ENCODE peak calls at places on chromosome 13, in five cellular contexts. One of them, this sample, is unnamed. For H3K4me1, the result is how much of the 10 kb centered on the place peaks cover.

GRCh38 chr13:108575430-108575829 is 54.0 kb upstream of the MYO16 start:
- ATAC-seq in upper lobe of left lung: no peak
- ATAC-seq in GM12878: peak
- ATAC-seq in HCT116: no peak
- ATAC-seq in HepG2: no peak
- ATAC-seq in this sample: no peak

GRCh38 chr13:30654430-30654829 is 36.7 kb downstream of the USPL1 start:
- ATAC-seq in upper lobe of left lung: no peak
- ATAC-seq in GM12878: peak
- ATAC-seq in HCT116: no peak
- ATAC-seq in HepG2: no peak
- ATAC-seq in this sample: no peak

GRCh38 chr13:46598820-46599180 is 45.8 kb downstream of the LRCH1 start:
- ATAC-seq in upper lobe of left lung: no peak
- ATAC-seq in GM12878: peak
- ATAC-seq in HCT116: no peak
- ATAC-seq in HepG2: no peak
- ATAC-seq in this sample: no peak

GRCh38 chr13:33730147-33730546 is 87.8 kb upstream of the RFC3 start:
- ATAC-seq in upper lobe of left lung: peak
- ATAC-seq in GM12878: peak
- ATAC-seq in HCT116: no peak
- ATAC-seq in HepG2: no peak
- ATAC-seq in this sample: peak

GRCh38 chr13:46392967-46393366 is 5.9 kb upstream of the RUBCNL start:
- ATAC-seq in upper lobe of left lung: no peak
- ATAC-seq in GM12878: peak
- ATAC-seq in HCT116: no peak
- ATAC-seq in HepG2: no peak
- ATAC-seq in this sample: no peak

GRCh38 chr13:40600145-40600751 is 66.2 kb downstream of the FOXO1 start:
- ATAC-seq in upper lobe of left lung: no peak
- ATAC-seq in GM12878: no peak
- ATAC-seq in HCT116: no peak
- ATAC-seq in HepG2: no peak
- ATAC-seq in this sample: no peak

GRCh38 chr13:95620498-95621140 is 23.9 kb downstream of the DZIP1 start:
- ATAC-seq in upper lobe of left lung: no peak
- ATAC-seq in GM12878: no peak
- ATAC-seq in HCT116: no peak
- ATAC-seq in HepG2: no peak
- ATAC-seq in this sample: no peak

GRCh38 chr13:20891768-20892167 is 10.8 kb downstream of the XPO4 start:
- ATAC-seq in upper lobe of left lung: no peak
- ATAC-seq in GM12878: no peak
- ATAC-seq in HCT116: no peak
- ATAC-seq in HepG2: no peak
- ATAC-seq in this sample: no peak

GRCh38 chr13:22468055-22468454 is 712.7 kb upstream of the SGCG start:
- ATAC-seq in upper lobe of left lung: no peak
- ATAC-seq in GM12878: no peak
- ATAC-seq in HCT116: no peak
- ATAC-seq in HepG2: no peak
- ATAC-seq in this sample: no peak

GRCh38 chr13:95420501-95420900 is 119.2 kb upstream of the ABCC4 start:
- ATAC-seq in upper lobe of left lung: no peak
- ATAC-seq in GM12878: no peak
- ATAC-seq in HCT116: no peak
- ATAC-seq in HepG2: peak
- ATAC-seq in this sample: no peak

GRCh38 chr13:86447479-86447878 is 648.3 kb upstream of the SLITRK6 start:
- ATAC-seq in upper lobe of left lung: no peak
- ATAC-seq in GM12878: no peak
- ATAC-seq in HCT116: no peak
- ATAC-seq in HepG2: no peak
- ATAC-seq in this sample: no peak

GRCh38 chr13:24997367-24997967 is 98.5 kb upstream of the PABPC3 start:
- ATAC-seq in upper lobe of left lung: no peak
- ATAC-seq in GM12878: peak
- ATAC-seq in HCT116: no peak
- ATAC-seq in HepG2: no peak
- ATAC-seq in this sample: no peak

GRCh38 chr13:24998433-24998832 is 97.5 kb upstream of the PABPC3 start:
- ATAC-seq in upper lobe of left lung: no peak
- ATAC-seq in GM12878: no peak
- ATAC-seq in HCT116: no peak
- ATAC-seq in HepG2: no peak
- ATAC-seq in this sample: no peak

GRCh38 chr13:24995225-24995804 is 100.6 kb upstream of the PABPC3 start:
- ATAC-seq in upper lobe of left lung: peak
- ATAC-seq in GM12878: peak
- ATAC-seq in HCT116: peak
- ATAC-seq in HepG2: peak
- ATAC-seq in this sample: peak
- TF ChIP-seq CTCF in upper lobe of left lung: peak
- TF ChIP-seq CTCF in GM12878: peak
- TF ChIP-seq CTCF in HCT116: peak
- TF ChIP-seq CTCF in HepG2: peak
- TF ChIP-seq CTCF in this sample: peak

GRCh38 chr13:82905071-82905470 is 977.2 kb downstream of the SLITRK1 start:
- ATAC-seq in upper lobe of left lung: no peak
- ATAC-seq in GM12878: no peak
- ATAC-seq in HCT116: no peak
- ATAC-seq in HepG2: no peak
- ATAC-seq in this sample: no peak
- TF ChIP-seq POLR2A in upper lobe of left lung: no peak
- TF ChIP-seq POLR2A in GM12878: no peak
- TF ChIP-seq POLR2A in HCT116: no peak
- TF ChIP-seq POLR2A in HepG2: no peak
- TF ChIP-seq POLR2A in this sample: no peak

DNA sequence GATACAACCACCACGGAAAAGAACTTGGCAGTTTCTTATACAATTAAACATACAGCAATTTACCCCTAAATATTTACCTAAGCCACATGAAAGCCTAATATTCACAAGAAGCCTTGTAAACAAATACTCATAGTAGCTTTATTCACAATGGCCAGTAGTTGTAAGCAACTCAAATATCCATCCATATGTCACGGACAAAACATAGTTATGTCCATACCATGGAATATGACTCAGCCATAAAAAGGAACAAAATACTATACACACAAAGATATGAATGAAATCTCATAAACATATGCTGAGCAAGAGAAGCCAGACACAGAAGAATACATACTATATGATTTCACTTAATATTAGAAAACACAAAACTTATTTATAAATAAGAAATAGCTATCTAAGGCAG is 12.9 kb downstream of the PSPC1 start:
- ATAC-seq in upper lobe of left lung: no peak
- ATAC-seq in GM12878: no peak
- ATAC-seq in HCT116: no peak
- ATAC-seq in HepG2: no peak
- ATAC-seq in this sample: no peak
- H3K4me1 ChIP-seq in upper lobe of left lung: under half
- H3K4me1 ChIP-seq in GM12878: under half
- H3K4me1 ChIP-seq in HCT116: under half
- H3K4me1 ChIP-seq in HepG2: under half
- H3K4me1 ChIP-seq in this sample: under half

GRCh38 chr13:58838615-58839014 is 1207.1 kb downstream of the PCDH17 start:
- ATAC-seq in upper lobe of left lung: no peak
- ATAC-seq in GM12878: no peak
- ATAC-seq in HCT116: no peak
- ATAC-seq in HepG2: no peak
- ATAC-seq in this sample: no peak

GRCh38 chr13:58843071-58843470 is 1211.5 kb downstream of the PCDH17 start:
- ATAC-seq in upper lobe of left lung: no peak
- ATAC-seq in GM12878: no peak
- ATAC-seq in HCT116: no peak
- ATAC-seq in HepG2: no peak
- ATAC-seq in this sample: no peak

GRCh38 chr13:58843567-58843966 is 1212.0 kb downstream of the PCDH17 start:
- ATAC-seq in upper lobe of left lung: no peak
- ATAC-seq in GM12878: no peak
- ATAC-seq in HCT116: no peak
- ATAC-seq in HepG2: peak
- ATAC-seq in this sample: no peak
- TF ChIP-seq CTCF in upper lobe of left lung: no peak
- TF ChIP-seq CTCF in GM12878: no peak
- TF ChIP-seq CTCF in HCT116: no peak
- TF ChIP-seq CTCF in HepG2: peak
- TF ChIP-seq CTCF in this sample: no peak

This sample was measured in gastroesophageal sphincter.